ENCODE peak calls at places on chromosome 7, in seven cellular contexts. H is heart right ventricle, S is GM23338, I is transverse colon, K is tibial nerve, Q is breast epithelium, W is H1. O is an unnamed sample. For H3K4me1 and H3K27me3, the result is how much of the 10 kb centered on the place peaks cover.

GRCh38 chr7:54546081-54546985 is 4.2 kb downstream of the VSTM2A start:
- DNase-seq in I (peak), H (no peak), W (peak), Q (no peak), K (no peak), S (peak), O (no peak)

GRCh38 chr7:118080947-118081346 is 103.0 kb upstream of the LSM8 start:
- DNase-seq in K (no peak), I (no peak), H (no peak), Q (no peak), S (peak), W (no peak), O (peak)

GRCh38 chr7:29131678-29132077 is 14.7 kb downstream of the CPVL start:
- DNase-seq in S (no peak), W (no peak), H (no peak), K (no peak), I (no peak), Q (no peak), O (no peak)

GRCh38 chr7:138125119-138125518 is 48.9 kb downstream of the AKR1D1 start:
- DNase-seq in S (no peak), K (no peak), H (no peak), W (no peak), Q (no peak), I (no peak), O (no peak)

GRCh38 chr7:149719050-149719899 is 54.1 kb downstream of the ZNF467 start:
- DNase-seq in S (no peak), I (no peak), Q (no peak), K (no peak), W (no peak), H (no peak), O (peak)

GRCh38 chr7:24572421-24573007 is 738 bp upstream of the PALS2 start:
- DNase-seq in Q (peak), I (peak), S (peak), W (no peak), H (peak), K (peak), O (peak)

GRCh38 chr7:73682745-73683055 is 553 bp downstream of the DNAJC30 start:
- DNase-seq in I (no peak), W (no peak), Q (no peak), S (no peak), H (no peak), K (no peak), O (no peak)

GRCh38 chr7:27962250-27962649 is 218.3 kb downstream of the JAZF1 start:
- DNase-seq in S (no peak), Q (no peak), I (no peak), W (no peak), K (no peak), H (no peak), O (no peak)

GRCh38 chr7:128855559-128855958 is 7.1 kb upstream of the ATP6V1F start:
- DNase-seq in H (no peak), I (no peak), Q (no peak), W (no peak), K (no peak), S (no peak), O (no peak)

GRCh38 chr7:141231018-141231792 is 157.3 kb downstream of the TMEM178B start:
- DNase-seq in S (peak), I (no peak), H (peak), K (no peak), W (no peak), Q (no peak), O (no peak)

GRCh38 chr7:135169936-135170222 is 628 bp downstream of the CYREN start:
- DNase-seq in S (no peak), W (no peak), K (no peak), H (no peak), Q (no peak), I (no peak), O (no peak)

GRCh38 chr7:134433430-134433829 is 25.5 kb downstream of the AKR1B1 start:
- DNase-seq in K (no peak), H (no peak), Q (no peak), I (no peak), W (no peak), S (no peak), O (no peak)

GRCh38 chr7:149067869-149068268 is 22.6 kb downstream of the ZNF786 start:
- DNase-seq in W (no peak), K (no peak), Q (no peak), H (no peak), I (no peak), S (peak), O (no peak)

GRCh38 chr7:27303021-27303420 is 60.4 kb downstream of the EVX1 start:
- DNase-seq in K (peak), W (no peak), S (no peak), H (no peak), Q (no peak), I (no peak), O (peak)

GRCh38 chr7:99605527-99605926 is 7.5 kb downstream of the TMEM225B start:
- DNase-seq in W (no peak), H (no peak), S (no peak), I (no peak), Q (no peak), K (no peak), O (no peak)

GRCh38 chr7:115748123-115748738 is 282.3 kb downstream of the TFEC start:
- DNase-seq in H (no peak), S (peak), I (no peak), W (no peak), Q (no peak), K (no peak), O (no peak)

GRCh38 chr7:26493737-26494423 is 202.2 kb downstream of the SNX10 start:
- DNase-seq in H (no peak), Q (no peak), S (no peak), I (no peak), K (no peak), W (no peak), O (no peak)

GRCh38 chr7:92851732-92852131 is 15.4 kb upstream of the CDK6 start:
- DNase-seq in Q (no peak), H (no peak), I (no peak), K (no peak), W (no peak), S (no peak), O (no peak)

GRCh38 chr7:117219485-117219884 is 103.4 kb downstream of the WNT2 start:
- DNase-seq in I (no peak), Q (no peak), H (no peak), S (no peak), W (no peak), K (no peak), O (no peak)

GRCh38 chr7:19116121-19117080 is 1.0 kb downstream of the TWIST1 start:
- DNase-seq in W (peak), K (peak), Q (no peak), S (peak), H (peak), I (no peak), O (no peak)

GRCh38 chr7:46478046-46478445 is 557.0 kb upstream of the IGFBP3 start:
- DNase-seq in Q (no peak), H (no peak), I (no peak), S (no peak), W (no peak), K (no peak), O (no peak)

GRCh38 chr7:31957090-31957720 is 113.0 kb downstream of the PDE1C start:
- DNase-seq in H (no peak), K (no peak), S (no peak), Q (no peak), I (no peak), W (no peak), O (no peak)

GRCh38 chr7:130037703-130038102 is 13.5 kb downstream of the ZC3HC1 start:
- DNase-seq in H (no peak), S (no peak), K (no peak), I (no peak), Q (no peak), W (no peak), O (no peak)

GRCh38 chr7:152859781-152860191 is 100.2 kb downstream of the ACTR3B start:
- DNase-seq in H (no peak), I (no peak), Q (no peak), S (peak), K (no peak), W (peak), O (no peak)

GRCh38 chr7:28239823-28240204 is 59.2 kb upstream of the JAZF1 start:
- DNase-seq in H (no peak), W (no peak), I (no peak), Q (no peak), S (no peak), K (no peak), O (no peak)

GRCh38 chr7:106260136-106260561 is 24.6 kb downstream of the NAMPT start:
- DNase-seq in S (no peak), W (no peak), Q (no peak), H (no peak), K (no peak), I (no peak), O (no peak)

DNA sequence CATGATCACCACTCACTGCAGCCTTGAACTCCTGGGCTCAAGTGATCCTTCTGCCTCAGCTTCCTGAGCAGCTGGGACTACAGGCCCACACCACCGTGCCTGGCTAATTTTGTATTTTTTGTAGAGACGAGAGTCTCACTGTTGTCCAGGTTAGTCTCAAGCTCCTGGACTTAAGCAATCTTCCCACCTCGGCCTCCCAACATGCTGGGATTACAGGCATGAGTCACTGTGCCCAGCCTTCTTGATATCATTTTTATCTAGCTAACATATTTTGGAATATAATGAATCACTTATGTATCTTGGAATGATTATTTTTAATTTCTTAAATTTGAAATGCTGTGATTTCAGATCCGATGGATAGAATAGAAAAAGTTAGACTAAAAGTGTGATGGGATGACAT is 18.4 kb downstream of the ARL4A start:
- DNase-seq in K (no peak), W (no peak), I (no peak), Q (no peak), H (no peak), S (no peak), O (no peak)
- H3K4me1 ChIP-seq in K (under half), W (under half), I (under half), Q (under half), H (under half), S (under half), O (half or more)

DNA sequence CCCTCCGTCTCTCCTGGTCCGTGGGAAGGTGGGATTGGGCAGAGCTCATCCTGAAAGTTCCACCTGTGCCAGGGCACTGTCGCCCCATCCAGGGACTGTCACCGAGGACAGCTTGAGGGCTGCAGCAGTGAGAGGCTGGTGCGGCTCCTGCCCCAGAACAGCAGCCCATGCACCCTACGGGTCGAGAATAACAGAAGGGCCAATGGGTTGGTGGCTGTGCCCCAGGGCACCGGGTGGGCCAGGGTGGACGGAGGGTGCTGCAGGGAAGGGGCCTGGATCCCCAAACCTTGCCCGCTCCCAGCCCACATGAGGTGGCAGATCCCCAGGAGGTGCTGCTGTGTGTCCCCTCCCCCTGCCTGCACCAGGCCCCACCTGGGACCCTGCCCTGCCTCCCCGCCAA is 23.9 kb downstream of the UNCX start:
- DNase-seq in W (no peak), H (no peak), S (no peak), Q (no peak), K (no peak), I (no peak), O (no peak)
- H3K27me3 ChIP-seq in W (under half), H (half or more), S (under half), Q (half or more), K (under half), I (half or more), O (half or more)

GRCh38 chr7:23108995-23109394 is 3.4 kb downstream of the KLHL7 start:
- DNase-seq in I (no peak), K (no peak), Q (no peak), W (no peak), S (no peak), H (no peak), O (no peak)
- TF ChIP-seq CTCF in I (no peak), K (no peak), Q (no peak), W (no peak), S (no peak), H (no peak), O (no peak)

GRCh38 chr7:42236266-42237161 is 495 bp downstream of the GLI3 start:
- DNase-seq in W (peak), S (peak), H (peak), K (no peak), I (peak), Q (peak), O (no peak)
- H3K4me1 ChIP-seq in W (under half), S (half or more), H (under half), K (half or more), I (under half), Q (under half), O (under half)

DNA sequence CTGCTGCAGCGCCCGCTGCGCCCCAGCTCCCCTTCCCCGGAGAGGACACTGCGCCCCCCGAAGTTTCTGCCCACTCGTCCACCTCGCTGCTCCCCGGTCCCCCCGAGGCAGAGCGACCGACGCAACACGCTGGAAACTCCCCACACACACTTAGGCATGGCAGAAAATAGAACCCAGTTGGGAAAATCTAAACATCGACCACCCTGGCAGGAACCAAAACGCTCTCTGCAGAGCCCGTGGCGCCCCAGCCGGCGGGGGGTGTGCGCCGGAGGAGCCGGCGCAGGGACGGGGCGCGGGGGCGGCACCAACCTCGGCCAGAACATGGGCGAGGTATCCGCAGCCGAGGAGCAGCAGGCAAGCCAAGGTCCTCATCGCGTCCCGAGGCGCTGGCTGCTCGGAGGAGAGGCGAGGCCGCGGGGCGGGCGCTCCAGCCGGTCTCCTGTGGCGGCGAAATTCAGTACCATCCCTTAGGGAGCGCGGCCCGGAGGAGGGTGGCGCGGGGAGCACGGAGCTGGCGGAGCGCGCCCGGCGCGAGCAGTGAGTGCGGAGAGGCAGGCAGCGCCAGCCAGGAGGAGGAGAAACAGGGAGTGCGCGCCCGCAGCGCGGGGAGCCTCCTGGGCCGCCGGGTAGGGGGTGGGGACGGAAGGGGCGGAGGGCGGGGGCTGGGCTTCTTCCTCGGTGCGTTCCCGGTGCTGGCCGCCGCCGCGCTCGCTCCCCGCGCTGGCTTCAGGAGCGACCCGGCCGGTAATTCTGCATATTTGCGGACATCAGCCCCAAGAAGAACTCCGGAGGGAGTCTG is 817 bp downstream of the PDGFA start:
- DNase-seq in H (peak), S (peak), I (peak), W (peak), Q (peak), K (peak), O (no peak)
- H3K27me3 ChIP-seq in H (under half), S (half or more), I (under half), W (under half), Q (under half), K (under half), O (under half)

GRCh38 chr7:139505563-139505962 is 17.9 kb upstream of the CLEC2L start:
- DNase-seq in I (no peak), Q (no peak), W (peak), S (peak), H (no peak), K (no peak), O (no peak)
- TF ChIP-seq CTCF in I (peak), Q (no peak), W (peak), S (peak), H (no peak), K (no peak), O (no peak)

GRCh38 chr7:44789990-44790389 is 6.5 kb upstream of the PPIA start:
- DNase-seq in W (no peak), H (no peak), Q (no peak), I (no peak), S (no peak), K (no peak), O (no peak)

GRCh38 chr7:44787762-44788161 is 8.7 kb upstream of the PPIA start:
- DNase-seq in K (no peak), I (no peak), S (no peak), H (no peak), Q (no peak), W (no peak), O (no peak)

GRCh38 chr7:44793919-44794715 is 2.4 kb upstream of the PPIA start:
- DNase-seq in K (no peak), I (no peak), S (no peak), W (no peak), Q (no peak), H (no peak), O (no peak)

GRCh38 chr7:44787041-44787440 is 9.4 kb upstream of the PPIA start:
- DNase-seq in Q (no peak), K (no peak), S (no peak), H (no peak), I (no peak), W (no peak), O (no peak)

DNA sequence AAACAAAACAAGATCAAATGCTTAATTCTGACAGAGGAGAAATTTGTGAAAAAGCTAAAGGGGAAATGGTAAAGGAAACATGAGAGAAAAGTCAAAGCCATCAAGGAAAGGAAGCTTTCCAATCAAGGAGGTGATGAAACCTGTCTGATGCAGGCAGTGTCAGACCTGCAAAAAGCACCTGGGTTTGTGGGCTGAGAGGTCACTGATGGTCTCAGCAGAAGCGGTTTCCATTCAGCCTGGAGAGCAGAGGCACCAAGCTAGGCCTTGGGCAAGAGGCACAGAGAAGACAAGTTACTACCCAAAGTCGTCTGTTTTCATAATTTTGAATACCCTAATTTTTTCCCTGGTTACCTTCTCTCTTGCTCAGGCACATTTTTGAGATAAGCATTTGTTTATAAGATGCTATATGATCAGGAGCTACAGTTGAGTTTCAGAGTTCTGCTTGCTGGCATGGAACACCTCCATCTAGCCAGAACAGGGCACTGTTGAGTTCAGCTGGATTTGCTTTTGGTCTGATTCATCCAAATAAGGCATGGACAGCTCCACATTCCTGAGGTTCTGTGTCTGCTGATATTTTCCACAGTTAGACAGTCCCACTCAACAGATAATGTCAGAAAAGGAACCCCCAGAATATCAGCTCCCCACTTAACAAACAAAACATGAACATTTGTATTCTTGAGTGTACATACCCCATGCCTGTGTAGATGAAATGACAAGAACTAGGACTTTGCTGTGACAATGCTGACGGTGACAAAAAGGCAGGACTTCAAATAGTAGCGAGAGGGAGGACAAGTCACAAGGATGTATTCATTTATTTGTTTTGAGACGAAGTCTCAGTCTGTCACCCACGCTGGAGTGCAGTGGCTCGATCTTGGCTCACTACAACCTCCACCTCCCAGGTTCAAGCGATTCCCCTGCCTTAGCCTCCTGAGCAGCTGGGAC is 4.9 kb upstream of the PPIA start:
- DNase-seq in S (no peak), H (no peak), K (no peak), Q (no peak), I (no peak), W (no peak), O (no peak)
- H3K4me1 ChIP-seq in S (under half), H (under half), K (under half), Q (under half), I (under half), W (under half), O (under half)

GRCh38 chr7:50306491-50307367 is 2.2 kb downstream of the IKZF1 start:
- DNase-seq in S (no peak), H (no peak), I (no peak), K (no peak), Q (no peak), W (no peak), O (no peak)
- H3K27me3 ChIP-seq in S (half or more), H (half or more), I (under half), K (under half), Q (under half), W (under half), O (half or more)

O was measured in RWPE2.